ENCODE peak calls at places on chromosomes 2 and 18, in nine cellular contexts. One of them, this sample, is unnamed.

GRCh38 chr18:79974025-79974424 is 9.6 kb downstream of the HSBP1L1 start:
- DNase-seq in stomach: no peak
- DNase-seq in K562: no peak
- DNase-seq in IMR-90: no peak
- DNase-seq in NB4: no peak
- DNase-seq in transverse colon: no peak
- DNase-seq in GM12891: no peak
- DNase-seq in adrenal gland: no peak
- DNase-seq in tibial nerve: no peak
- DNase-seq in this sample: no peak

GRCh38 chr2:137161250-137161649 is 395.9 kb downstream of the THSD7B start:
- DNase-seq in K562: no peak
- DNase-seq in NB4: no peak
- DNase-seq in stomach: no peak
- DNase-seq in adrenal gland: no peak
- DNase-seq in GM12891: no peak
- DNase-seq in IMR-90: no peak
- DNase-seq in transverse colon: no peak
- DNase-seq in tibial nerve: no peak
- DNase-seq in this sample: no peak

GRCh38 chr18:65762556-65762955 is 11.7 kb downstream of the CDH7 start:
- DNase-seq in transverse colon: no peak
- DNase-seq in NB4: no peak
- DNase-seq in adrenal gland: peak
- DNase-seq in K562: no peak
- DNase-seq in GM12891: no peak
- DNase-seq in stomach: no peak
- DNase-seq in IMR-90: no peak
- DNase-seq in tibial nerve: no peak
- DNase-seq in this sample: no peak

GRCh38 chr2:72144746-72145657 is 2.7 kb downstream of the CYP26B1 start:
- DNase-seq in stomach: peak
- DNase-seq in adrenal gland: no peak
- DNase-seq in IMR-90: no peak
- DNase-seq in K562: no peak
- DNase-seq in transverse colon: no peak
- DNase-seq in NB4: no peak
- DNase-seq in tibial nerve: peak
- DNase-seq in GM12891: no peak
- DNase-seq in this sample: peak

GRCh38 chr2:619964-620363 is 57.2 kb downstream of the TMEM18 start:
- DNase-seq in transverse colon: no peak
- DNase-seq in stomach: no peak
- DNase-seq in GM12891: no peak
- DNase-seq in NB4: no peak
- DNase-seq in adrenal gland: no peak
- DNase-seq in tibial nerve: no peak
- DNase-seq in K562: no peak
- DNase-seq in IMR-90: no peak
- DNase-seq in this sample: no peak

GRCh38 chr2:159285929-159286708 is at the start of gene WDSUB1:
- DNase-seq in NB4: peak
- DNase-seq in IMR-90: peak
- DNase-seq in transverse colon: peak
- DNase-seq in GM12891: peak
- DNase-seq in tibial nerve: peak
- DNase-seq in K562: peak
- DNase-seq in adrenal gland: peak
- DNase-seq in stomach: peak
- DNase-seq in this sample: peak

GRCh38 chr2:42926438-42927333 is 134.3 kb upstream of the HAAO start:
- DNase-seq in transverse colon: peak
- DNase-seq in GM12891: no peak
- DNase-seq in adrenal gland: peak
- DNase-seq in tibial nerve: no peak
- DNase-seq in stomach: peak
- DNase-seq in K562: no peak
- DNase-seq in IMR-90: no peak
- DNase-seq in NB4: no peak
- DNase-seq in this sample: no peak

GRCh38 chr2:7430869-7431641 is 513.8 kb downstream of the RNF144A start:
- DNase-seq in GM12891: no peak
- DNase-seq in NB4: peak
- DNase-seq in adrenal gland: peak
- DNase-seq in tibial nerve: peak
- DNase-seq in stomach: peak
- DNase-seq in transverse colon: peak
- DNase-seq in K562: no peak
- DNase-seq in IMR-90: no peak
- DNase-seq in this sample: no peak

GRCh38 chr18:49490246-49490762 is 3.3 kb upstream of the C18orf32 start:
- DNase-seq in stomach: no peak
- DNase-seq in tibial nerve: no peak
- DNase-seq in transverse colon: no peak
- DNase-seq in GM12891: no peak
- DNase-seq in adrenal gland: no peak
- DNase-seq in K562: no peak
- DNase-seq in NB4: no peak
- DNase-seq in IMR-90: no peak
- DNase-seq in this sample: no peak

GRCh38 chr18:49492694-49493033 is 5.6 kb upstream of the C18orf32 start:
- DNase-seq in IMR-90: no peak
- DNase-seq in adrenal gland: no peak
- DNase-seq in stomach: no peak
- DNase-seq in tibial nerve: no peak
- DNase-seq in K562: no peak
- DNase-seq in transverse colon: no peak
- DNase-seq in GM12891: no peak
- DNase-seq in NB4: no peak
- DNase-seq in this sample: no peak

GRCh38 chr18:49491534-49491856 is 4.5 kb upstream of the C18orf32 start:
- DNase-seq in stomach: no peak
- DNase-seq in NB4: no peak
- DNase-seq in tibial nerve: no peak
- DNase-seq in GM12891: no peak
- DNase-seq in IMR-90: no peak
- DNase-seq in K562: no peak
- DNase-seq in transverse colon: no peak
- DNase-seq in adrenal gland: no peak
- DNase-seq in this sample: no peak

GRCh38 chr18:49494660-49495059 is 7.6 kb upstream of the C18orf32 start:
- DNase-seq in tibial nerve: no peak
- DNase-seq in K562: no peak
- DNase-seq in IMR-90: no peak
- DNase-seq in stomach: no peak
- DNase-seq in transverse colon: no peak
- DNase-seq in NB4: no peak
- DNase-seq in adrenal gland: no peak
- DNase-seq in GM12891: no peak
- DNase-seq in this sample: no peak

DNA sequence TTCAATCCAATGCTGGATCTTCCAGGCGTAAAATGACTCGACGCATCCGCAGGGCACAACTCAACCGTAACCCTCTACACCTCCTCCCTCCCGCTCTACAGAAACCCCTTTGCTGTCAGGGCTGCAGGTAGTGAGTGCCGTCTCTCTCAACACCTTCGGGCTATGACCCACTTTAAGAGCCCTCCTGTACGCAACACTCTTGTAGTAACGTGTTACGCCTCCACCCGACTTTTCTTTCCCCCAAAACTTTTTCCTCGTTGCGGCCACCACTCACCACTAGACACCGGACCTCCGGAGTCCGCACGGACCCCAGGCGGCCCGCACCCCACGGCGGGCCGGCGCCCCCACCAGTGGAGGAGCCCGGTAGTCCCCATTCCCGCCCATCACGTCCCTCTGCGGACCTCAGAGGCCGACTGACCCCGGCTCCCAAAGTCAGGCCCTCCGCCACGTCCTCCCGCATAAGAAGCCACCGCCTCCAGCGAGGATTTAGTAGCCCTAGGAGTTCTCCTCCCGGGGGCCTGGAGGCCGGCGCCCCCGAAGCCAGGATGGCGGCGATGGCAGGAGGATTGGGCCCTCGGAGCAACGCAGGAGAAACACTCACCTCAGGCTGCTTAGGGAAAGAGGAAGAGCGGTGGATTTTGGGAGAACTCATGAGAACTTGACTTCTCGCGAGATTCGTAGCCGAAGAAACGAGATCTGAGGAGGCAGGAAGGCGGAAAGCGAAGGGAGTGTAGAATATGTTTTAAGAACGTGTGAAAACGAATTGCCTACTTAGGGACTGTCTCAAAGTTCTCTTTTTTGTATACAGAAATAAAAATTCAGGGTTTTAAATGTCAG is 5.0 kb upstream of the C18orf32 start:
- DNase-seq in GM12891: peak
- DNase-seq in tibial nerve: peak
- DNase-seq in stomach: peak
- DNase-seq in transverse colon: peak
- DNase-seq in K562: peak
- DNase-seq in IMR-90: peak
- DNase-seq in adrenal gland: peak
- DNase-seq in NB4: peak
- DNase-seq in this sample: peak
- TF ChIP-seq POLR2A in GM12891: peak
- TF ChIP-seq POLR2A in tibial nerve: peak
- TF ChIP-seq POLR2A in stomach: peak
- TF ChIP-seq POLR2A in transverse colon: peak
- TF ChIP-seq POLR2A in K562: peak
- TF ChIP-seq POLR2A in IMR-90: peak
- TF ChIP-seq POLR2A in adrenal gland: peak
- TF ChIP-seq POLR2A in NB4: peak
- TF ChIP-seq POLR2A in this sample: peak

DNA sequence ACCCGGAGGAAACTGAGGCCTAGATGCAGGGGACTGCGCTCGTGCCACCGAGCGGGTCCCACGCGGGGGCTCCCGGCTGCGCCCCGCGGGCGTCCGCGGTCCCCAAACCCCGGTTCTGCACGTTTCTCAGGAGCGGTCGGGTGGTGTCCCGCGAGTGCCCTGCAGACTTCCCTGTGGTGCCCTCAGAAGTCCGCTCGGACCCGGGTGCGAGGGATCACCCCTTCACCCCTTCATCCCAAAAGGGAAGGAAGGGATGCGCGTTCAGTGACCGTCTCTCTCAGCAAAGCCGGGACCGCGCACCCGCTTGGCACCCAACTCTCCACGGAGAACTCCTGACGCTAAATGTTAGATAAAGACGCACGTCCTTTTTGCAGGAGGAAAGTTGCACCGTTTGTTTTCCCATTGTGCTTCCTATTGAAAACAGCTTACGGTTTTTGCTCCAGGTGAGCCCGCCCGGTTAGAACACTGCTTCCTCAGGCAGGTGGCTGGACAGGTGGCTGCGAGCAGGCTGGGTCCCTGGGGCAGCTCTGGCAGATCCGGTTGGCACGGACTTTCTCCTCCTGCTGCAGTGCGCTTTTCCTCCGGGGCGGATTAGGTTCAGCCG is 779 bp downstream of the DGKD start:
- DNase-seq in adrenal gland: peak
- DNase-seq in K562: no peak
- DNase-seq in IMR-90: no peak
- DNase-seq in NB4: peak
- DNase-seq in transverse colon: peak
- DNase-seq in stomach: peak
- DNase-seq in GM12891: no peak
- DNase-seq in tibial nerve: no peak
- DNase-seq in this sample: no peak
- TF ChIP-seq POLR2A in adrenal gland: no peak
- TF ChIP-seq POLR2A in K562: no peak
- TF ChIP-seq POLR2A in IMR-90: no peak
- TF ChIP-seq POLR2A in NB4: no peak
- TF ChIP-seq POLR2A in transverse colon: no peak
- TF ChIP-seq POLR2A in stomach: no peak
- TF ChIP-seq POLR2A in GM12891: no peak
- TF ChIP-seq POLR2A in tibial nerve: no peak
- TF ChIP-seq POLR2A in this sample: no peak

GRCh38 chr2:25671622-25672021 is 1.8 kb downstream of the DTNB start:
- DNase-seq in GM12891: no peak
- DNase-seq in stomach: peak
- DNase-seq in transverse colon: no peak
- DNase-seq in IMR-90: no peak
- DNase-seq in tibial nerve: no peak
- DNase-seq in K562: no peak
- DNase-seq in adrenal gland: no peak
- DNase-seq in NB4: no peak
- DNase-seq in this sample: no peak
- TF ChIP-seq POLR2A in GM12891: no peak
- TF ChIP-seq POLR2A in stomach: no peak
- TF ChIP-seq POLR2A in transverse colon: no peak
- TF ChIP-seq POLR2A in IMR-90: no peak
- TF ChIP-seq POLR2A in tibial nerve: no peak
- TF ChIP-seq POLR2A in K562: no peak
- TF ChIP-seq POLR2A in adrenal gland: no peak
- TF ChIP-seq POLR2A in NB4: no peak
- TF ChIP-seq POLR2A in this sample: no peak

GRCh38 chr2:233565685-233566140 is 869 bp downstream of the USP40 start:
- DNase-seq in GM12891: no peak
- DNase-seq in transverse colon: no peak
- DNase-seq in K562: no peak
- DNase-seq in tibial nerve: no peak
- DNase-seq in NB4: no peak
- DNase-seq in adrenal gland: no peak
- DNase-seq in stomach: no peak
- DNase-seq in IMR-90: no peak
- DNase-seq in this sample: no peak

GRCh38 chr2:233571001-233571400 is 4.4 kb upstream of the USP40 start:
- DNase-seq in NB4: no peak
- DNase-seq in adrenal gland: no peak
- DNase-seq in transverse colon: no peak
- DNase-seq in tibial nerve: no peak
- DNase-seq in stomach: no peak
- DNase-seq in K562: no peak
- DNase-seq in IMR-90: no peak
- DNase-seq in GM12891: no peak
- DNase-seq in this sample: no peak

GRCh38 chr2:233563663-233564430 is 2.7 kb downstream of the USP40 start:
- DNase-seq in GM12891: no peak
- DNase-seq in NB4: peak
- DNase-seq in transverse colon: no peak
- DNase-seq in adrenal gland: no peak
- DNase-seq in stomach: no peak
- DNase-seq in K562: no peak
- DNase-seq in tibial nerve: no peak
- DNase-seq in IMR-90: peak
- DNase-seq in this sample: no peak

GRCh38 chr2:233571462-233571861 is 4.9 kb upstream of the USP40 start:
- DNase-seq in IMR-90: no peak
- DNase-seq in stomach: no peak
- DNase-seq in K562: no peak
- DNase-seq in tibial nerve: no peak
- DNase-seq in NB4: no peak
- DNase-seq in adrenal gland: no peak
- DNase-seq in GM12891: no peak
- DNase-seq in transverse colon: no peak
- DNase-seq in this sample: no peak

DNA sequence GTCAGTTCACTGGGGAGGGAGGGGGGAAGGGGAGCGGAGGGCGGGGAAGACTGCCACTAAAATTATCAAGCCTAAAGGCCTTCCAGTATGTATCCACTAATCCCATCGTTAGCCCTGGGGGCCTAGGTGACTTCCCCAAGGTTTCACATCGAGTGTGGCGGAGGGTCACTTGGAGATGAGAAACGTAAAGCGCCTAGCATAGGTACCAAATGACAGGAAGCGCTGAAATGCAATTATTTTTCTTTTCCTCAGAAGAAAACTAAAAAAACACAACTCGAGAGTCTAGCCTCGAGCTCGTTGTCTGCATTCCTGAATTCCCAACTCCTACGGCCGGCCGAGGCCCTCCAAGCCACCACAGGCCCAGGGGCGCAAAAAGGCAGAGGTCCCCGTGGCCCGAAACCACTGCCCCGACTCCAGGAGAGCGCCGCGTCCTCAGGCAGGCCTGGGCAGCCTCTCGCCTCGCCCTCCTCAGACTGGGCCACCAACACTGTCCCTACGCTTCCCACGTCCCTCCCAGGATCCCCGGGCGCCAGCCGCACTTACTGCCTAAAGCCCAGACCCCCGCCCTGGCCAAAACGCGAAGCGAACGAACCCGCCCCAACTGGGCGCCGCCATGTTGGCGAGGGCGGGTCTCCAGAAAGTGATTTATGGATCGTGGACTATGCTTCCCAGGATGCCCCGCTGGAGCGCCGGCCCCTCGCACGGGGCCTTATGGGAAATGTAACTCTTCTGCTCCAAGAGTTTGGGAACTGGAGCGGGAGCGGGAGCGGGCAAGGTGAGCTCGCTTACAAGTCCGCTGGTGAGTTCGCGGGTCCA is at the start of gene USP40:
- DNase-seq in GM12891: peak
- DNase-seq in transverse colon: peak
- DNase-seq in NB4: peak
- DNase-seq in adrenal gland: peak
- DNase-seq in stomach: peak
- DNase-seq in tibial nerve: peak
- DNase-seq in IMR-90: peak
- DNase-seq in K562: peak
- DNase-seq in this sample: peak
- TF ChIP-seq POLR2A in GM12891: peak
- TF ChIP-seq POLR2A in transverse colon: peak
- TF ChIP-seq POLR2A in NB4: peak
- TF ChIP-seq POLR2A in adrenal gland: peak
- TF ChIP-seq POLR2A in stomach: peak
- TF ChIP-seq POLR2A in tibial nerve: peak
- TF ChIP-seq POLR2A in IMR-90: peak
- TF ChIP-seq POLR2A in K562: peak
- TF ChIP-seq POLR2A in this sample: peak

This sample was measured in H54.